ENCODE peak calls at places on chromosomes 12 and 14, in six cellular contexts. One of them, this sample, is unnamed.

GRCh38 chr12:89395712-89396111 is 43.4 kb upstream of the DUSP6 start:
- DNase-seq in ovary: no peak
- DNase-seq in Peyer's patch: no peak
- DNase-seq in K562: no peak
- DNase-seq in heart left ventricle: no peak
- DNase-seq in prostate gland: no peak
- DNase-seq in this sample: no peak

GRCh38 chr14:53723221-53723620 is 233.4 kb downstream of the BMP4 start:
- DNase-seq in ovary: no peak
- DNase-seq in Peyer's patch: no peak
- DNase-seq in K562: no peak
- DNase-seq in heart left ventricle: no peak
- DNase-seq in prostate gland: no peak
- DNase-seq in this sample: no peak

GRCh38 chr14:36289954-36290353 is 30.5 kb downstream of the MBIP start:
- DNase-seq in ovary: no peak
- DNase-seq in Peyer's patch: no peak
- DNase-seq in K562: no peak
- DNase-seq in heart left ventricle: no peak
- DNase-seq in prostate gland: no peak
- DNase-seq in this sample: no peak

GRCh38 chr12:96516472-96517417 is 27.4 kb downstream of the CFAP54 start:
- DNase-seq in ovary: peak
- DNase-seq in Peyer's patch: peak
- DNase-seq in K562: peak
- DNase-seq in heart left ventricle: peak
- DNase-seq in prostate gland: peak
- DNase-seq in this sample: peak

GRCh38 chr14:99605299-99605961 is 1.4 kb upstream of the CCDC85C start:
- DNase-seq in ovary: peak
- DNase-seq in Peyer's patch: peak
- DNase-seq in K562: peak
- DNase-seq in heart left ventricle: peak
- DNase-seq in prostate gland: peak
- DNase-seq in this sample: peak

GRCh38 chr14:55799523-55800095 is 219.6 kb downstream of the KTN1 start:
- DNase-seq in ovary: no peak
- DNase-seq in Peyer's patch: no peak
- DNase-seq in K562: peak
- DNase-seq in heart left ventricle: no peak
- DNase-seq in prostate gland: no peak
- DNase-seq in this sample: no peak

GRCh38 chr14:92039720-92040430 is at the start of gene TRIP11:
- DNase-seq in ovary: peak
- DNase-seq in Peyer's patch: peak
- DNase-seq in K562: peak
- DNase-seq in heart left ventricle: peak
- DNase-seq in prostate gland: peak
- DNase-seq in this sample: peak

GRCh38 chr12:113422030-113422900 is at the start of gene SDSL:
- DNase-seq in ovary: peak
- DNase-seq in Peyer's patch: peak
- DNase-seq in K562: peak
- DNase-seq in heart left ventricle: peak
- DNase-seq in prostate gland: peak
- DNase-seq in this sample: peak

GRCh38 chr12:49503674-49504180 is 35.1 kb upstream of the KCNH3 start:
- DNase-seq in ovary: no peak
- DNase-seq in Peyer's patch: no peak
- DNase-seq in K562: no peak
- DNase-seq in heart left ventricle: no peak
- DNase-seq in prostate gland: peak
- DNase-seq in this sample: peak

DNA sequence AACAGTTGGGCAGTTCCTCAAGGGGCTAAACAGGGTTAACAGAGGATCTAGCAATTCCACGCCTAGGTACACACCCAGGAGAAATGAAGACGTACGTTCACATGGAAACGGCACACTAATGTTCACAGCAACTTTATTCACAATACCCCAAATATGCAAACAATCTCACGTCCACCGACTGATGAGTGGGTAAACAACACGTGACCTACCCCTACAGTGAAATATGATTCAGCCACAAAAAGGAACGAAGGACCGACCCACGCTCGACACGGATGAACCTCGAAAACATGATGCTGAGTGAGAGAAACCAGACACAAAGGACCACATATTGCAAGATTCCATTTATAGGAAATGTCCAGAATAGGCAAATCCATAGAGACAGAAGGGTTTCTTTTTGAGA is 112.7 kb downstream of the NCOR2 start:
- DNase-seq in ovary: no peak
- DNase-seq in Peyer's patch: no peak
- DNase-seq in K562: no peak
- DNase-seq in heart left ventricle: no peak
- DNase-seq in prostate gland: no peak
- DNase-seq in this sample: no peak
- H3K27ac ChIP-seq in ovary: no peak
- H3K27ac ChIP-seq in Peyer's patch: peak
- H3K27ac ChIP-seq in K562: no peak
- H3K27ac ChIP-seq in heart left ventricle: peak
- H3K27ac ChIP-seq in prostate gland: peak
- H3K27ac ChIP-seq in this sample: peak

GRCh38 chr12:14950982-14951746 is 10.2 kb downstream of the ARHGDIB start:
- DNase-seq in ovary: no peak
- DNase-seq in Peyer's patch: no peak
- DNase-seq in K562: no peak
- DNase-seq in heart left ventricle: no peak
- DNase-seq in prostate gland: no peak
- DNase-seq in this sample: peak

GRCh38 chr12:14946856-14947255 is 8.5 kb upstream of the ERP27 start:
- DNase-seq in ovary: no peak
- DNase-seq in Peyer's patch: no peak
- DNase-seq in K562: no peak
- DNase-seq in heart left ventricle: no peak
- DNase-seq in prostate gland: no peak
- DNase-seq in this sample: no peak

GRCh38 chr12:14949631-14950030 is 11.3 kb upstream of the ERP27 start:
- DNase-seq in ovary: no peak
- DNase-seq in Peyer's patch: no peak
- DNase-seq in K562: no peak
- DNase-seq in heart left ventricle: no peak
- DNase-seq in prostate gland: no peak
- DNase-seq in this sample: no peak

GRCh38 chr12:14950421-14950820 is 11.0 kb downstream of the ARHGDIB start:
- DNase-seq in ovary: no peak
- DNase-seq in Peyer's patch: no peak
- DNase-seq in K562: no peak
- DNase-seq in heart left ventricle: no peak
- DNase-seq in prostate gland: no peak
- DNase-seq in this sample: no peak

GRCh38 chr12:14948672-14949071 is 10.3 kb upstream of the ERP27 start:
- DNase-seq in ovary: no peak
- DNase-seq in Peyer's patch: no peak
- DNase-seq in K562: peak
- DNase-seq in heart left ventricle: peak
- DNase-seq in prostate gland: no peak
- DNase-seq in this sample: peak
- TF ChIP-seq POLR2A in ovary: peak
- TF ChIP-seq POLR2A in Peyer's patch: no peak
- TF ChIP-seq POLR2A in K562: no peak
- TF ChIP-seq POLR2A in heart left ventricle: no peak
- TF ChIP-seq POLR2A in prostate gland: no peak
- TF ChIP-seq POLR2A in this sample: no peak

DNA sequence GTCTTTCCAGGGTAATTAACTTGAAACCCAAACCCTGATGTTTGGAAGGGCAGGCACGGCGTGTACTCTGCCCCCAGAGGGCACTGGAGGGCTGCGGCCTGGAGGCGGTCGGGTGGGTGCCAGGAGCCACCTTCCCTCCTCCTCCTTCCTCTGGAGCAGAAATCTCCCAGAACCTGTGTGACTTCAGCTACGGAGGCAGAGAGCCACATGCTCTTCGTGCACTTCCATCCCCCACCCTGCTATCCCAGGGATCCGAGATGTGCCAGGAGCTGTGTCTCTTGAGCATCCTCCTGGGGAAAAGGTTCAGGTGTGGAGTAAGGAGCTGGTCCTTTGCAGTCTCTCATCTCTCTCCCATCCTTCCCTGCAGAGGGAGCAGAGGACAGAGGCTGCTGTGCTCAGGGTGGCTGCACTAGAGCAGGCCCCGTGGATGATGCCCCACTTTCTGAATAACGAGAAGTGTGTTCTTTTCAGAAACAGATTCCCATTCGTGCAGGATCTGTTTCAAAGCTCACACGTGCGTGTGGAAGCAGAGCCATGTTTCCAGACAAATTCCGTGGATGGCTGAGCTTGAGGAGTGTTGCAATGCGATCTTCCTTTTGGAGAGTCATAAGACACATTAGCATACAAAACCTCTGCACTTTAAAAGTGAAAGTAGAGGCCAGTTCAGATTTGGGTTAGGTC is 162.9 kb downstream of the ADGRD1 start:
- DNase-seq in ovary: no peak
- DNase-seq in Peyer's patch: peak
- DNase-seq in K562: no peak
- DNase-seq in heart left ventricle: no peak
- DNase-seq in prostate gland: no peak
- DNase-seq in this sample: no peak
- TF ChIP-seq CTCF in ovary: no peak
- TF ChIP-seq CTCF in Peyer's patch: no peak
- TF ChIP-seq CTCF in K562: peak
- TF ChIP-seq CTCF in heart left ventricle: no peak
- TF ChIP-seq CTCF in prostate gland: no peak
- TF ChIP-seq CTCF in this sample: no peak

GRCh38 chr12:64670856-64671639 is 60.8 kb downstream of the RASSF3 start:
- DNase-seq in ovary: no peak
- DNase-seq in Peyer's patch: no peak
- DNase-seq in K562: peak
- DNase-seq in heart left ventricle: no peak
- DNase-seq in prostate gland: no peak
- DNase-seq in this sample: peak
- H3K27ac ChIP-seq in ovary: no peak
- H3K27ac ChIP-seq in Peyer's patch: peak
- H3K27ac ChIP-seq in K562: peak
- H3K27ac ChIP-seq in heart left ventricle: peak
- H3K27ac ChIP-seq in prostate gland: peak
- H3K27ac ChIP-seq in this sample: peak

GRCh38 chr14:90381011-90381790 is 15.6 kb upstream of the CALM1 start:
- DNase-seq in ovary: no peak
- DNase-seq in Peyer's patch: peak
- DNase-seq in K562: peak
- DNase-seq in heart left ventricle: peak
- DNase-seq in prostate gland: peak
- DNase-seq in this sample: peak
- TF ChIP-seq POLR2A in ovary: no peak
- TF ChIP-seq POLR2A in Peyer's patch: peak
- TF ChIP-seq POLR2A in K562: no peak
- TF ChIP-seq POLR2A in heart left ventricle: no peak
- TF ChIP-seq POLR2A in prostate gland: no peak
- TF ChIP-seq POLR2A in this sample: peak

DNA sequence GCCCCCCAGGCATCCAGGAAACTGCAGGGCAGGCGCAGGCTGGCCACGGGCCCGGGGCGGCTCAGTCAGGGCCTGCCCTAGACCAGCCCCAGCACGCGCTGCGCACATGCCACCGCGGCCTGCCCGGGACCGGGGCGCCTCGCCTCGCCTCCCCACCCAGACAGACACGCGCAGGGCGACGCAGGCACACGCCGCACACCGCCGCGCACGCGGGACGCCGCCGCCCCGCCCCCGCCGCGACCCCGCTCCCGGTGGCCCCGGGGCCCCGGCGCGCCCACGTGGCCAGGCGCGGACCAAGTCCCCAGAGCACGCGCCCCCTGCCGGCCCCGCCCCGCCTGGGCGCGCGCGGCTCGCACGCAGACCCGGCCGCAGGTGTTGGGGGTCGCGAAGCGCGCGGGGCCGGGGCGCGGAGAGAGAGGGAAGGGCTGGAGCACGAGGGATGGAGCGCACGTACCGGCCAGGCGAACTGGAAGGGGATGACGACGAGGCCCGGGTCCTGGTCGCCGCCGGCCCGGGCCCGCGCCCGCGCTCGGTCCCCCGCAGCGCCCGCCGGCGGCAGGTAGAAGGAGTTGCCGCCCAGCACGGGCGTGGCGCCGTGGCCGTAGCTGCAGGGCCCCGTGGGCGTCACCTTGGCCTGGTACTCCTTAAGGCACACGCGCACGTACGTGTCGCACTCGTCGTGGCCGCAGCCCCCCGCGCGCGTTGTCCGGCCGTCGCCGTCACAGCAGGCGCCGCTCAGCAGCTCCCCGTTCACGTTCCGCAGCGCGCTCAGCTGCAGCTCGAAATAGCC is 1.1 kb downstream of the JAG2 start:
- DNase-seq in ovary: no peak
- DNase-seq in Peyer's patch: peak
- DNase-seq in K562: peak
- DNase-seq in heart left ventricle: no peak
- DNase-seq in prostate gland: peak
- DNase-seq in this sample: peak
- TF ChIP-seq CTCF in ovary: no peak
- TF ChIP-seq CTCF in Peyer's patch: no peak
- TF ChIP-seq CTCF in K562: peak
- TF ChIP-seq CTCF in heart left ventricle: no peak
- TF ChIP-seq CTCF in prostate gland: no peak
- TF ChIP-seq CTCF in this sample: peak

DNA sequence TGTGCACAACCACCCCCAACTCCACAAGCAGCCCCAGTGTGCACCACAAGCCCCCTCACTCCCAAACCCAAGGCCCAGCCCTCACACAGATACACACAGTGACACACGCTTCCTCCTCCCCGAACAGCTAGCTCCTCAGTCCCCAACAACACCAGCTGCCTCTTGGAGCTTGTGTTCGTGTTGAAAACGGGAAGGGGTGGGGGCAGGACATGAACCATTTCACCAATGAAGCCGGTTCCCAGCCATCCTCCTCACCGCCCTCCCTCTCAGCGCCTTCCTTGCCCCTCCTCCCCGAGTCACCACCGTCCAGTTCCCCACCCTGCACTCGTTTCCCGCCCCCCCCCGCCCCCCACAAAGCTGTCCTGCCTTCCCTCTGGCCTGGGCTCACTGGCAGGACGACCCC is 349 bp upstream of the GPR162 start:
- DNase-seq in ovary: no peak
- DNase-seq in Peyer's patch: no peak
- DNase-seq in K562: peak
- DNase-seq in heart left ventricle: peak
- DNase-seq in prostate gland: peak
- DNase-seq in this sample: peak
- H3K27ac ChIP-seq in ovary: no peak
- H3K27ac ChIP-seq in Peyer's patch: peak
- H3K27ac ChIP-seq in K562: no peak
- H3K27ac ChIP-seq in heart left ventricle: peak
- H3K27ac ChIP-seq in prostate gland: peak
- H3K27ac ChIP-seq in this sample: peak

GRCh38 chr14:24312736-24313507 is 1.6 kb downstream of the LTB4R start:
- DNase-seq in ovary: no peak
- DNase-seq in Peyer's patch: no peak
- DNase-seq in K562: peak
- DNase-seq in heart left ventricle: peak
- DNase-seq in prostate gland: no peak
- DNase-seq in this sample: peak
- TF ChIP-seq POLR2A in ovary: no peak
- TF ChIP-seq POLR2A in Peyer's patch: no peak
- TF ChIP-seq POLR2A in K562: no peak
- TF ChIP-seq POLR2A in heart left ventricle: no peak
- TF ChIP-seq POLR2A in prostate gland: no peak
- TF ChIP-seq POLR2A in this sample: no peak

GRCh38 chr14:51730674-51731073 is 79.0 kb downstream of the FRMD6 start:
- DNase-seq in ovary: no peak
- DNase-seq in Peyer's patch: no peak
- DNase-seq in K562: no peak
- DNase-seq in heart left ventricle: no peak
- DNase-seq in prostate gland: no peak
- DNase-seq in this sample: no peak
- TF ChIP-seq CTCF in ovary: no peak
- TF ChIP-seq CTCF in Peyer's patch: no peak
- TF ChIP-seq CTCF in K562: no peak
- TF ChIP-seq CTCF in heart left ventricle: no peak
- TF ChIP-seq CTCF in prostate gland: no peak
- TF ChIP-seq CTCF in this sample: no peak